ENCODE peak calls at places on chromosomes 12 and 14, in eight cellular contexts. H is D341Med; C is stimulated activated CD4-positive, alpha-beta T cell treated with anti-CD3 and anti-CD28 coated beads, Interleukin-12 subunit alpha, Interleukin-12 subunit beta, amount 100 ng/mL, for 48 hours; G is IMR-90; I is T follicular helper cell; F is effector memory CD8-positive, alpha-beta T cell; N is germinal center; Y is endothelial cell of umbilical vein. X is an unnamed sample.

GRCh38 chr12:77377116-77377515 is 311.7 kb upstream of the E2F7 start:
- DNase-seq in F (no peak), N (no peak), C (no peak), Y (no peak), I (no peak), H (no peak), G (peak), X (peak)

GRCh38 chr12:47271800-47272230 is 192.1 kb upstream of the AMIGO2 start:
- DNase-seq in N (no peak), C (no peak), Y (no peak), G (no peak), F (no peak), H (no peak), I (no peak), X (no peak)

GRCh38 chr12:26126340-26127284 is 1.8 kb upstream of the BHLHE41 start:
- DNase-seq in H (peak), Y (peak), G (peak), F (no peak), N (peak), C (no peak), I (no peak), X (peak)

GRCh38 chr14:33404054-33404453 is 465.4 kb downstream of the NPAS3 start:
- DNase-seq in H (no peak), C (no peak), F (no peak), G (peak), N (no peak), Y (peak), I (no peak), X (peak)

GRCh38 chr12:46259713-46260112 is 9.1 kb downstream of the SLC38A1 start:
- DNase-seq in I (no peak), F (no peak), N (no peak), C (no peak), H (no peak), Y (no peak), G (no peak), X (no peak)

GRCh38 chr14:97301931-97302559 is 504.9 kb downstream of the VRK1 start:
- DNase-seq in Y (no peak), G (no peak), N (no peak), H (no peak), F (no peak), C (no peak), I (no peak), X (no peak)

GRCh38 chr12:56205445-56205844 is 16.2 kb upstream of the SMARCC2 start:
- DNase-seq in Y (peak), G (no peak), C (no peak), N (no peak), H (no peak), I (no peak), F (no peak), X (no peak)

GRCh38 chr12:132364348-132364902 is 35.0 kb upstream of the GALNT9 start:
- DNase-seq in Y (no peak), H (no peak), F (no peak), N (no peak), G (no peak), I (no peak), C (no peak), X (no peak)

GRCh38 chr12:12182926-12183325 is 83.9 kb downstream of the LRP6 start:
- DNase-seq in Y (peak), H (no peak), C (no peak), N (no peak), F (no peak), I (no peak), G (peak), X (peak)

GRCh38 chr14:98901511-98902205 is 370.3 kb downstream of the BCL11B start:
- DNase-seq in F (no peak), I (no peak), C (no peak), Y (no peak), G (no peak), H (no peak), N (no peak), X (no peak)

GRCh38 chr12:92729773-92730305 is 27.1 kb downstream of the PLEKHG7 start:
- DNase-seq in F (no peak), N (no peak), I (no peak), G (no peak), H (no peak), Y (no peak), C (no peak), X (no peak)

GRCh38 chr14:38012056-38012455 is 195.6 kb upstream of the SSTR1 start:
- DNase-seq in G (no peak), I (no peak), C (no peak), F (no peak), Y (no peak), N (no peak), H (no peak), X (no peak)

GRCh38 chr12:6967548-6968100 is 2.8 kb downstream of the PHB2 start:
- DNase-seq in F (no peak), Y (no peak), H (no peak), I (no peak), G (no peak), N (no peak), C (no peak), X (no peak)

GRCh38 chr12:57181561-57182155 is 34.2 kb upstream of the LRP1-AS start:
- DNase-seq in F (no peak), H (no peak), N (no peak), I (no peak), G (no peak), Y (no peak), C (no peak), X (peak)

GRCh38 chr12:105601158-105601557 is 270.7 kb downstream of the C12orf75 start:
- DNase-seq in Y (no peak), G (peak), I (no peak), N (no peak), F (no peak), H (no peak), C (no peak), X (peak)

GRCh38 chr12:94587266-94588241 is 62.8 kb downstream of the TMCC3 start:
- DNase-seq in N (no peak), I (no peak), F (no peak), Y (peak), C (no peak), G (no peak), H (no peak), X (no peak)

GRCh38 chr12:49518914-49519573 is 19.8 kb upstream of the KCNH3 start:
- DNase-seq in H (no peak), I (no peak), Y (peak), C (no peak), N (no peak), G (peak), F (no peak), X (peak)

GRCh38 chr12:91406920-91407341 is 224.3 kb upstream of the DCN start:
- DNase-seq in F (no peak), I (no peak), Y (peak), C (no peak), H (no peak), G (no peak), N (no peak), X (no peak)

GRCh38 chr14:77243853-77244252 is 27.2 kb downstream of the NGB start:
- DNase-seq in N (peak), F (no peak), I (no peak), C (no peak), Y (no peak), G (no peak), H (no peak), X (no peak)

GRCh38 chr12:29004936-29005304 is 144.2 kb upstream of the FAR2 start:
- DNase-seq in N (no peak), H (no peak), F (no peak), Y (no peak), G (no peak), C (no peak), I (no peak), X (no peak)

GRCh38 chr12:14910090-14910915 is 24.6 kb upstream of the MGP start:
- DNase-seq in C (peak), Y (peak), G (peak), H (no peak), I (no peak), N (no peak), F (no peak), X (peak)

GRCh38 chr12:119704065-119704747 is 36.3 kb downstream of the PRKAB1 start:
- DNase-seq in F (no peak), N (no peak), I (no peak), C (no peak), Y (peak), G (peak), H (no peak), X (peak)

GRCh38 chr12:114328292-114328691 is 77.7 kb downstream of the TBX5 start:
- DNase-seq in I (no peak), G (no peak), Y (no peak), F (no peak), C (no peak), N (no peak), H (no peak), X (no peak)

GRCh38 chr14:68544150-68544892 is 248.5 kb downstream of the ZFP36L1 start:
- DNase-seq in F (no peak), G (peak), C (no peak), I (no peak), H (no peak), Y (peak), N (no peak), X (peak)

GRCh38 chr12:23899434-23899833 is 50.0 kb downstream of the SOX5 start:
- DNase-seq in Y (no peak), C (no peak), H (no peak), I (no peak), F (no peak), G (no peak), N (no peak), X (no peak)

X was measured in fibroblast of the aortic adventitia.